ENCODE peak calls at places on chromosomes 7 and 10, in six cellular contexts. U, E, T, W, Y and A are unnamed samples.

GRCh38 chr10:44992070-44992731 is 8.5 kb upstream of the ZNF22 start:
- DNase-seq in U (no peak), E (no peak), T (no peak), W (no peak), Y (no peak), A (no peak)

GRCh38 chr7:4472739-4473138 is 209.4 kb upstream of the FOXK1 start:
- DNase-seq in U (no peak), E (no peak), T (no peak), W (no peak), Y (no peak), A (no peak)

GRCh38 chr7:44396931-44397525 is 71.6 kb upstream of the CAMK2B start:
- DNase-seq in U (no peak), E (no peak), T (no peak), W (no peak), Y (no peak), A (no peak)

GRCh38 chr10:23293145-23293724 is 51.4 kb downstream of the C10orf67 start:
- DNase-seq in U (peak; percentile 30), E (peak; percentile 36), T (peak; percentile 4), W (no peak), Y (peak; percentile 53), A (peak; percentile 9)

GRCh38 chr7:134710854-134711624 is 64.4 kb downstream of the BPGM start:
- DNase-seq in U (no peak), E (no peak), T (no peak), W (no peak), Y (no peak), A (no peak)

GRCh38 chr7:17546206-17546998 is 247.9 kb downstream of the AHR start:
- DNase-seq in U (no peak), E (no peak), T (no peak), W (no peak), Y (no peak), A (no peak)

GRCh38 chr7:51141451-51141971 is 175.1 kb downstream of the COBL start:
- DNase-seq in U (no peak), E (no peak), T (no peak), W (no peak), Y (no peak), A (no peak)

GRCh38 chr7:135147899-135148721 is at the start of gene TMEM140:
- DNase-seq in U (no peak), E (no peak), T (peak; percentile 90), W (no peak), Y (peak; percentile 94), A (no peak)

GRCh38 chr10:90179696-90180407 is 478.5 kb downstream of the KIF20B start:
- DNase-seq in U (no peak), E (no peak), T (no peak), W (no peak), Y (no peak), A (no peak)

GRCh38 chr7:140281960-140282359 is 105.2 kb upstream of the KDM7A start:
- DNase-seq in U (no peak), E (no peak), T (no peak), W (no peak), Y (no peak), A (no peak)

GRCh38 chr7:13035233-13035632 is 347.8 kb downstream of the ARL4A start:
- DNase-seq in U (no peak), E (no peak), T (no peak), W (no peak), Y (no peak), A (no peak)

GRCh38 chr7:76069238-76069638 is 21.3 kb downstream of the MDH2 start:
- DNase-seq in U (peak; percentile 39), E (peak; percentile 46), T (no peak), W (no peak), Y (no peak), A (no peak)

GRCh38 chr7:42606217-42606905 is 305.5 kb downstream of the C7orf25 start:
- DNase-seq in U (no peak), E (no peak), T (no peak), W (no peak), Y (no peak), A (no peak)

GRCh38 chr7:45389073-45389872 is 184.9 kb upstream of the ADCY1 start:
- DNase-seq in U (no peak), E (no peak), T (no peak), W (no peak), Y (no peak), A (no peak)

GRCh38 chr10:86263907-86264306 is 102.7 kb downstream of the GRID1 start:
- DNase-seq in U (no peak), E (no peak), T (no peak), W (no peak), Y (no peak), A (no peak)

GRCh38 chr7:77985974-77986339 is 187.4 kb downstream of the PHTF2 start:
- DNase-seq in U (no peak), E (no peak), T (no peak), W (no peak), Y (no peak), A (no peak)

GRCh38 chr7:7274782-7275181 is 92.4 kb downstream of the C1GALT1 start:
- DNase-seq in U (no peak), E (no peak), T (no peak), W (no peak), Y (no peak), A (no peak)

GRCh38 chr10:69124558-69125121 is 662 bp downstream of the VPS26A start:
- DNase-seq in U (no peak), E (no peak), T (no peak), W (peak; percentile 18), Y (peak; percentile 54), A (peak; percentile 12)

GRCh38 chr10:27390681-27391080 is 113.4 kb upstream of the RAB18 start:
- DNase-seq in U (no peak), E (no peak), T (no peak), W (no peak), Y (no peak), A (no peak)

GRCh38 chr10:120824864-120825263 is 26.3 kb upstream of the WDR11 start:
- DNase-seq in U (peak; percentile 12), E (no peak), T (no peak), W (peak; percentile 7), Y (peak; percentile 51), A (no peak)

GRCh38 chr10:113680172-113681111 is 730 bp downstream of the CASP7 start:
- DNase-seq in U (no peak), E (no peak), T (peak; percentile 42), W (no peak), Y (peak; percentile 24), A (no peak)

GRCh38 chr10:36608866-36609265 is 516.5 kb upstream of the ANKRD30A start:
- DNase-seq in U (no peak), E (no peak), T (no peak), W (no peak), Y (no peak), A (no peak)

GRCh38 chr10:28722065-28722803 is 44.9 kb downstream of the BAMBI start:
- DNase-seq in U (no peak), E (peak; percentile 36), T (no peak), W (no peak), Y (no peak), A (no peak)

GRCh38 chr7:152747224-152747623 is 12.3 kb upstream of the ACTR3B start:
- DNase-seq in U (no peak), E (no peak), T (no peak), W (no peak), Y (no peak), A (no peak)

GRCh38 chr10:31650010-31650409 is 278.6 kb downstream of the ARHGAP12 start:
- DNase-seq in U (no peak), E (no peak), T (no peak), W (no peak), Y (no peak), A (no peak)
- TF ChIP-seq POLR2AphosphoS5 in U (no peak), E (no peak), T (no peak), W (no peak), Y (no peak), A (no peak)

GRCh38 chr10:126663880-126664279 is 6.6 kb downstream of the C10orf90 start:
- DNase-seq in U (no peak), E (no peak), T (no peak), W (no peak), Y (no peak), A (no peak)

GRCh38 chr10:126661356-126661755 is 9.1 kb downstream of the C10orf90 start:
- DNase-seq in U (no peak), E (no peak), T (no peak), W (no peak), Y (no peak), A (no peak)

GRCh38 chr10:126659750-126660149 is 10.7 kb downstream of the C10orf90 start:
- DNase-seq in U (no peak), E (no peak), T (no peak), W (no peak), Y (no peak), A (no peak)

GRCh38 chr10:126663328-126663727 is 7.2 kb downstream of the C10orf90 start:
- DNase-seq in U (no peak), E (no peak), T (no peak), W (no peak), Y (no peak), A (no peak)

DNA sequence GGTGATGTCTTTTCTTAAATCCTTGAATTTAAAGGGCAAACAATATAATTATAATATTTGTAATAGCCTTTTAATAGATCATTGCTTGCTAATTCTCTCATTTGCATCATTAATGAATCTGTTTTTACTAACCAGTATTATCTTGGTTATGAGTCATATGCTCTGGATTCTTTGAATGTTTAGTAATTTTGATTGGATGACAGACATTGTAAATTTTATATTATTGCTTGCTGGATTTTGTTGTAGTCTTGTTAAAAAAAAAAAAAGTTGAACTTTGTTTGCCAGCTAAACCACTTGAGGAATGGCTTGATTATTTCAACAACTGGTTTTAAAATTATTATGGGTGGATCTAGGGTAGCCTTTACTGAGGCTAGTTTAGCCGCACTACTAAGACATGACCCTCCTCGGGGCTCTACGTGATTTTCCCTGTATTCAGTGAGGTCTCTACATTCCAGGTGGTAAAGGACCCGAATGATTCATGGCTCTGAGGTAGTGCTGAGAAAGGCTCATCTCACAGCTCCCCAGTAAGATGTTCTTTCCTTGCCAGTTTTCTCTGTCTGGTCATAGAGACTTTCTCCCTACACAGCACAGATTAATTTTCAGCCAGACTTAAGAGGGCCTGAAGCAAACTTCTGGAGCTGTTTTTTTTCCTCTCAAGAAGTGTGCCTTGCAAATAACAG is 8.5 kb downstream of the C10orf90 start:
- DNase-seq in U (no peak), E (no peak), T (no peak), W (no peak), Y (no peak), A (no peak)
- TF ChIP-seq TAF1 in U (no peak), E (no peak), T (no peak), W (no peak), Y (no peak), A (no peak)

DNA sequence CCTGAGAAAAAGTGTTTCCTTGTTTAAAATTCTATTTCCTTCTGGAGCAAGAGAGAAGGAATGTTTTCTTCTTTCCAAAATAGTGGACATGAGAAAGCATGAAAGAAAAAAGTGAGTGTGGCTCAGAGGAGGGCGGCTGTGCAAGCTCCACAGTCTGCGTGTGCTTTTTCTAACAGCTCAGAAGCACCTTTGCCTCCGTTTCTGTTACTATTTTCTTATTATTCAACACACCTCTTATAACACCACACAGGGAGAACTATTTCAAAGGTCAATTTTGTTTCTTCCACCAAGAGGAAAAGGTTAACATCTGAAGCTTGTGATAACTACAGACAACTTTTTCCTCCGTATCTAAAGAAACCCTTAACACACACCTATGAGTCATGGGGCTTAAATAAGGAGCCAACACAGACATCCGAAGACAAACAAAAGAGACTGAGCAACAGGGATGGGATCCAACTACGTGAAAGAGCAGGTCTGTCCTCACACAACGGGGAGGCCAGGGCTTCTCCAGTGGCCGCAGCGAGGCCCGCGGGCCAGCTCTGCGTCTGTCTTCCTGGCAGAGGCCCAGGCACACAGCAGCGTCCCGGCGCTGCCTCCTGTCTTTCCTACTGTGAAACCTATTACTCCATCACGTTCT is 36.2 kb upstream of the NCAPG2 start:
- DNase-seq in U (peak; percentile 68), E (no peak), T (no peak), W (no peak), Y (no peak), A (no peak)
- TF ChIP-seq POLR2A in U (no peak), E (no peak), T (no peak), W (no peak), Y (no peak), A (no peak)

GRCh38 chr7:74199551-74200355 is 10.1 kb upstream of the LAT2 start:
- DNase-seq in U (no peak), E (no peak), T (no peak), W (no peak), Y (no peak), A (no peak)
- TF ChIP-seq POLR2AphosphoS5 in U (no peak), E (no peak), T (no peak), W (no peak), Y (no peak), A (no peak)